ENCODE peak calls at places on chromosomes 12 and 14, in five cellular contexts. One of them, this sample, is unnamed.

GRCh38 chr14:72792051-72792788 is 101.7 kb downstream of the DPF3 start:
- DNase-seq in left kidney: peak
- DNase-seq in adipocyte: no peak
- DNase-seq in stimulated activated CD8-positive, alpha-beta memory T cell treated with anti-CD3 and anti-CD28 coated beads, Interleukin-15, amount 100 ng/mL, for 24 hours: no peak
- DNase-seq in left colon: no peak
- DNase-seq in this sample: no peak

GRCh38 chr14:73924337-73924736 is 25.6 kb downstream of the FAM161B start:
- DNase-seq in stimulated activated CD8-positive, alpha-beta memory T cell treated with anti-CD3 and anti-CD28 coated beads, Interleukin-15, amount 100 ng/mL, for 24 hours: no peak
- DNase-seq in adipocyte: no peak
- DNase-seq in left kidney: no peak
- DNase-seq in left colon: no peak
- DNase-seq in this sample: no peak

GRCh38 chr12:27193106-27193505 is 51.0 kb upstream of the STK38L start:
- DNase-seq in left colon: no peak
- DNase-seq in left kidney: no peak
- DNase-seq in adipocyte: peak
- DNase-seq in stimulated activated CD8-positive, alpha-beta memory T cell treated with anti-CD3 and anti-CD28 coated beads, Interleukin-15, amount 100 ng/mL, for 24 hours: no peak
- DNase-seq in this sample: no peak

GRCh38 chr14:54564071-54564798 is 2.7 kb upstream of the SAMD4A start:
- DNase-seq in left kidney: peak
- DNase-seq in stimulated activated CD8-positive, alpha-beta memory T cell treated with anti-CD3 and anti-CD28 coated beads, Interleukin-15, amount 100 ng/mL, for 24 hours: no peak
- DNase-seq in left colon: no peak
- DNase-seq in adipocyte: peak
- DNase-seq in this sample: peak

GRCh38 chr12:58844161-58844560 is 76.1 kb downstream of the LRIG3 start:
- DNase-seq in left colon: no peak
- DNase-seq in left kidney: no peak
- DNase-seq in stimulated activated CD8-positive, alpha-beta memory T cell treated with anti-CD3 and anti-CD28 coated beads, Interleukin-15, amount 100 ng/mL, for 24 hours: no peak
- DNase-seq in adipocyte: no peak
- DNase-seq in this sample: no peak

GRCh38 chr14:60805881-60806569 is 71.5 kb downstream of the MNAT1 start:
- DNase-seq in left kidney: no peak
- DNase-seq in stimulated activated CD8-positive, alpha-beta memory T cell treated with anti-CD3 and anti-CD28 coated beads, Interleukin-15, amount 100 ng/mL, for 24 hours: no peak
- DNase-seq in adipocyte: peak
- DNase-seq in left colon: no peak
- DNase-seq in this sample: no peak

GRCh38 chr14:85573406-85573805 is 43.5 kb downstream of the FLRT2 start:
- DNase-seq in stimulated activated CD8-positive, alpha-beta memory T cell treated with anti-CD3 and anti-CD28 coated beads, Interleukin-15, amount 100 ng/mL, for 24 hours: no peak
- DNase-seq in left kidney: no peak
- DNase-seq in left colon: no peak
- DNase-seq in adipocyte: no peak
- DNase-seq in this sample: no peak

GRCh38 chr14:53022593-53022992 is 71.7 kb upstream of the FERMT2 start:
- DNase-seq in adipocyte: no peak
- DNase-seq in stimulated activated CD8-positive, alpha-beta memory T cell treated with anti-CD3 and anti-CD28 coated beads, Interleukin-15, amount 100 ng/mL, for 24 hours: no peak
- DNase-seq in left colon: no peak
- DNase-seq in left kidney: no peak
- DNase-seq in this sample: no peak

GRCh38 chr12:76002598-76003262 is 28.8 kb downstream of the PHLDA1 start:
- DNase-seq in left colon: no peak
- DNase-seq in left kidney: peak
- DNase-seq in stimulated activated CD8-positive, alpha-beta memory T cell treated with anti-CD3 and anti-CD28 coated beads, Interleukin-15, amount 100 ng/mL, for 24 hours: no peak
- DNase-seq in adipocyte: no peak
- DNase-seq in this sample: no peak

GRCh38 chr12:108701779-108702435 is 29.4 kb downstream of the CORO1C start:
- DNase-seq in stimulated activated CD8-positive, alpha-beta memory T cell treated with anti-CD3 and anti-CD28 coated beads, Interleukin-15, amount 100 ng/mL, for 24 hours: no peak
- DNase-seq in adipocyte: no peak
- DNase-seq in left colon: no peak
- DNase-seq in left kidney: no peak
- DNase-seq in this sample: no peak

GRCh38 chr12:15116073-15116472 is 105.1 kb downstream of the RERG start:
- DNase-seq in left kidney: no peak
- DNase-seq in adipocyte: no peak
- DNase-seq in left colon: no peak
- DNase-seq in stimulated activated CD8-positive, alpha-beta memory T cell treated with anti-CD3 and anti-CD28 coated beads, Interleukin-15, amount 100 ng/mL, for 24 hours: no peak
- DNase-seq in this sample: peak

GRCh38 chr14:68518910-68519686 is 273.8 kb downstream of the ZFP36L1 start:
- DNase-seq in adipocyte: peak
- DNase-seq in stimulated activated CD8-positive, alpha-beta memory T cell treated with anti-CD3 and anti-CD28 coated beads, Interleukin-15, amount 100 ng/mL, for 24 hours: no peak
- DNase-seq in left kidney: peak
- DNase-seq in left colon: no peak
- DNase-seq in this sample: peak

GRCh38 chr12:66111605-66112004 is 18.9 kb downstream of the LLPH start:
- DNase-seq in left colon: no peak
- DNase-seq in left kidney: peak
- DNase-seq in stimulated activated CD8-positive, alpha-beta memory T cell treated with anti-CD3 and anti-CD28 coated beads, Interleukin-15, amount 100 ng/mL, for 24 hours: no peak
- DNase-seq in adipocyte: peak
- DNase-seq in this sample: peak

GRCh38 chr12:538731-539539 is 79.2 kb downstream of the B4GALNT3 start:
- DNase-seq in adipocyte: peak
- DNase-seq in left colon: peak
- DNase-seq in left kidney: no peak
- DNase-seq in stimulated activated CD8-positive, alpha-beta memory T cell treated with anti-CD3 and anti-CD28 coated beads, Interleukin-15, amount 100 ng/mL, for 24 hours: no peak
- DNase-seq in this sample: peak

GRCh38 chr14:63891148-63891964 is 38.6 kb downstream of the SYNE2 start:
- DNase-seq in left colon: no peak
- DNase-seq in left kidney: peak
- DNase-seq in adipocyte: no peak
- DNase-seq in stimulated activated CD8-positive, alpha-beta memory T cell treated with anti-CD3 and anti-CD28 coated beads, Interleukin-15, amount 100 ng/mL, for 24 hours: no peak
- DNase-seq in this sample: peak

GRCh38 chr12:111753144-111753881 is 13.4 kb upstream of the ALDH2 start:
- DNase-seq in left kidney: peak
- DNase-seq in adipocyte: peak
- DNase-seq in left colon: peak
- DNase-seq in stimulated activated CD8-positive, alpha-beta memory T cell treated with anti-CD3 and anti-CD28 coated beads, Interleukin-15, amount 100 ng/mL, for 24 hours: no peak
- DNase-seq in this sample: peak

GRCh38 chr12:68521321-68521839 is 89.3 kb upstream of the RAP1B start:
- DNase-seq in adipocyte: peak
- DNase-seq in stimulated activated CD8-positive, alpha-beta memory T cell treated with anti-CD3 and anti-CD28 coated beads, Interleukin-15, amount 100 ng/mL, for 24 hours: no peak
- DNase-seq in left kidney: no peak
- DNase-seq in left colon: no peak
- DNase-seq in this sample: no peak

GRCh38 chr12:87575906-87576305 is 453.3 kb downstream of the C12orf50 start:
- DNase-seq in left kidney: no peak
- DNase-seq in left colon: no peak
- DNase-seq in stimulated activated CD8-positive, alpha-beta memory T cell treated with anti-CD3 and anti-CD28 coated beads, Interleukin-15, amount 100 ng/mL, for 24 hours: no peak
- DNase-seq in adipocyte: no peak
- DNase-seq in this sample: no peak

GRCh38 chr14:53979747-53980642 is 23.4 kb upstream of the BMP4 start:
- DNase-seq in left kidney: no peak
- DNase-seq in left colon: no peak
- DNase-seq in stimulated activated CD8-positive, alpha-beta memory T cell treated with anti-CD3 and anti-CD28 coated beads, Interleukin-15, amount 100 ng/mL, for 24 hours: no peak
- DNase-seq in adipocyte: peak
- DNase-seq in this sample: no peak

This sample was measured in A673.